ENCODE peak calls at places on chromosome 13, in five cellular contexts. One of them, this sample, is unnamed. For H3K4me1, the result is how much of the 10 kb centered on the place peaks cover.

GRCh38 chr13:74093691-74094090 is 40.5 kb downstream of the KLF12 start:
- DNase-seq in CD8-positive, alpha-beta memory T cell: no peak
- DNase-seq in CD8-positive, alpha-beta T cell: no peak
- DNase-seq in ascending aorta: no peak
- DNase-seq in tibial artery: no peak
- DNase-seq in this sample: no peak

GRCh38 chr13:84812078-84812477 is 929.8 kb upstream of the SLITRK1 start:
- DNase-seq in CD8-positive, alpha-beta memory T cell: no peak
- DNase-seq in CD8-positive, alpha-beta T cell: no peak
- DNase-seq in ascending aorta: no peak
- DNase-seq in tibial artery: no peak
- DNase-seq in this sample: no peak

GRCh38 chr13:107138468-107138867 is 570.5 kb upstream of the ARGLU1 start:
- DNase-seq in CD8-positive, alpha-beta memory T cell: no peak
- DNase-seq in CD8-positive, alpha-beta T cell: no peak
- DNase-seq in ascending aorta: no peak
- DNase-seq in tibial artery: no peak
- DNase-seq in this sample: no peak

GRCh38 chr13:109569938-109570711 is 216.3 kb downstream of the IRS2 start:
- DNase-seq in CD8-positive, alpha-beta memory T cell: peak
- DNase-seq in CD8-positive, alpha-beta T cell: peak
- DNase-seq in ascending aorta: no peak
- DNase-seq in tibial artery: no peak
- DNase-seq in this sample: no peak

GRCh38 chr13:40492511-40492910 is 173.9 kb downstream of the FOXO1 start:
- DNase-seq in CD8-positive, alpha-beta memory T cell: no peak
- DNase-seq in CD8-positive, alpha-beta T cell: no peak
- DNase-seq in ascending aorta: no peak
- DNase-seq in tibial artery: no peak
- DNase-seq in this sample: no peak

GRCh38 chr13:65985632-65986031 is 1244.5 kb downstream of the PCDH9 start:
- DNase-seq in CD8-positive, alpha-beta memory T cell: no peak
- DNase-seq in CD8-positive, alpha-beta T cell: no peak
- DNase-seq in ascending aorta: no peak
- DNase-seq in tibial artery: no peak
- DNase-seq in this sample: no peak

GRCh38 chr13:99104396-99104795 is 96.3 kb upstream of the UBAC2 start:
- DNase-seq in CD8-positive, alpha-beta memory T cell: no peak
- DNase-seq in CD8-positive, alpha-beta T cell: no peak
- DNase-seq in ascending aorta: no peak
- DNase-seq in tibial artery: no peak
- DNase-seq in this sample: no peak

GRCh38 chr13:97540696-97541095 is 106.7 kb downstream of the RAP2A start:
- DNase-seq in CD8-positive, alpha-beta memory T cell: no peak
- DNase-seq in CD8-positive, alpha-beta T cell: no peak
- DNase-seq in ascending aorta: no peak
- DNase-seq in tibial artery: no peak
- DNase-seq in this sample: no peak

GRCh38 chr13:93552596-93552995 is 326.0 kb downstream of the GPC6 start:
- DNase-seq in CD8-positive, alpha-beta memory T cell: no peak
- DNase-seq in CD8-positive, alpha-beta T cell: no peak
- DNase-seq in ascending aorta: no peak
- DNase-seq in tibial artery: no peak
- DNase-seq in this sample: no peak

GRCh38 chr13:73245271-73245670 is 186.5 kb downstream of the KLF5 start:
- DNase-seq in CD8-positive, alpha-beta memory T cell: no peak
- DNase-seq in CD8-positive, alpha-beta T cell: no peak
- DNase-seq in ascending aorta: no peak
- DNase-seq in tibial artery: no peak
- DNase-seq in this sample: no peak

GRCh38 chr13:33494596-33495214 is 209.2 kb upstream of the STARD13 start:
- DNase-seq in CD8-positive, alpha-beta memory T cell: no peak
- DNase-seq in CD8-positive, alpha-beta T cell: no peak
- DNase-seq in ascending aorta: no peak
- DNase-seq in tibial artery: no peak
- DNase-seq in this sample: peak

GRCh38 chr13:30119476-30119875 is 187.9 kb downstream of the KATNAL1 start:
- DNase-seq in CD8-positive, alpha-beta memory T cell: peak
- DNase-seq in CD8-positive, alpha-beta T cell: peak
- DNase-seq in ascending aorta: no peak
- DNase-seq in tibial artery: no peak
- DNase-seq in this sample: no peak

GRCh38 chr13:21534760-21535159 is 69.2 kb downstream of the MICU2 start:
- DNase-seq in CD8-positive, alpha-beta memory T cell: no peak
- DNase-seq in CD8-positive, alpha-beta T cell: no peak
- DNase-seq in ascending aorta: no peak
- DNase-seq in tibial artery: no peak
- DNase-seq in this sample: no peak

GRCh38 chr13:64793592-64793991 is 2436.5 kb downstream of the PCDH9 start:
- DNase-seq in CD8-positive, alpha-beta memory T cell: no peak
- DNase-seq in CD8-positive, alpha-beta T cell: no peak
- DNase-seq in ascending aorta: no peak
- DNase-seq in tibial artery: no peak
- DNase-seq in this sample: no peak

GRCh38 chr13:71634605-71635443 is 232.2 kb downstream of the DACH1 start:
- DNase-seq in CD8-positive, alpha-beta memory T cell: no peak
- DNase-seq in CD8-positive, alpha-beta T cell: no peak
- DNase-seq in ascending aorta: no peak
- DNase-seq in tibial artery: no peak
- DNase-seq in this sample: no peak

GRCh38 chr13:50069255-50069654 is 54.0 kb downstream of the KCNRG start:
- DNase-seq in CD8-positive, alpha-beta memory T cell: no peak
- DNase-seq in CD8-positive, alpha-beta T cell: no peak
- DNase-seq in ascending aorta: no peak
- DNase-seq in tibial artery: no peak
- DNase-seq in this sample: no peak
- H3K4me1 ChIP-seq in CD8-positive, alpha-beta memory T cell: under half
- H3K4me1 ChIP-seq in CD8-positive, alpha-beta T cell: under half
- H3K4me1 ChIP-seq in ascending aorta: under half
- H3K4me1 ChIP-seq in tibial artery: under half
- H3K4me1 ChIP-seq in this sample: under half

GRCh38 chr13:46168341-46168740 is 13.6 kb downstream of the LCP1 start:
- DNase-seq in CD8-positive, alpha-beta memory T cell: no peak
- DNase-seq in CD8-positive, alpha-beta T cell: no peak
- DNase-seq in ascending aorta: no peak
- DNase-seq in tibial artery: no peak
- DNase-seq in this sample: no peak
- H3K4me1 ChIP-seq in CD8-positive, alpha-beta memory T cell: half or more
- H3K4me1 ChIP-seq in CD8-positive, alpha-beta T cell: half or more
- H3K4me1 ChIP-seq in ascending aorta: under half
- H3K4me1 ChIP-seq in tibial artery: under half
- H3K4me1 ChIP-seq in this sample: under half

GRCh38 chr13:45769072-45769471 is 67.0 kb downstream of the CBY2 start:
- DNase-seq in CD8-positive, alpha-beta memory T cell: no peak
- DNase-seq in CD8-positive, alpha-beta T cell: no peak
- DNase-seq in ascending aorta: no peak
- DNase-seq in tibial artery: no peak
- DNase-seq in this sample: no peak

GRCh38 chr13:45773944-45774343 is 71.8 kb downstream of the CBY2 start:
- DNase-seq in CD8-positive, alpha-beta memory T cell: no peak
- DNase-seq in CD8-positive, alpha-beta T cell: no peak
- DNase-seq in ascending aorta: no peak
- DNase-seq in tibial artery: no peak
- DNase-seq in this sample: no peak

GRCh38 chr13:45775401-45775963 is 73.4 kb downstream of the CBY2 start:
- DNase-seq in CD8-positive, alpha-beta memory T cell: no peak
- DNase-seq in CD8-positive, alpha-beta T cell: no peak
- DNase-seq in ascending aorta: no peak
- DNase-seq in tibial artery: no peak
- DNase-seq in this sample: no peak

GRCh38 chr13:45770886-45771285 is 68.8 kb downstream of the CBY2 start:
- DNase-seq in CD8-positive, alpha-beta memory T cell: no peak
- DNase-seq in CD8-positive, alpha-beta T cell: no peak
- DNase-seq in ascending aorta: no peak
- DNase-seq in tibial artery: no peak
- DNase-seq in this sample: no peak

DNA sequence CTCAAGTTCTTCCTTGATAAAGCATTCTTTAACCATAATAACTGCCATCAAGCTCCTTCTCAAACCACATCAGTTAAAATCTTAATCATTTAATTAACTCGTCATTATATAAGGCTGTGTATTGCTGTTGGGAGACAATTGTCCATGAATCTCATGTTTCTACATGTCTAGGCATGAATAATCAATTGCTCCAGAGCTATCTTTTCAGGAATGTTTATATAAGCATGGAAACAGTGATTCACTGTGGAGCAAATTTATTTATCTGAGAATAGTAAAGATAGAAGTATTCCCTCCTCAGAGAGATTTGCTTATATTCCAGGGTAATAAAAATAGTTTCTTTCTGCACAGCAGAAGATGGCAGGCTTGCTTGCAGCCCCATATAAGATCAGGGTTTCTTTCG is 71.1 kb downstream of the CBY2 start:
- DNase-seq in CD8-positive, alpha-beta memory T cell: no peak
- DNase-seq in CD8-positive, alpha-beta T cell: no peak
- DNase-seq in ascending aorta: no peak
- DNase-seq in tibial artery: no peak
- DNase-seq in this sample: no peak
- H3K4me1 ChIP-seq in CD8-positive, alpha-beta memory T cell: under half
- H3K4me1 ChIP-seq in CD8-positive, alpha-beta T cell: under half
- H3K4me1 ChIP-seq in ascending aorta: under half
- H3K4me1 ChIP-seq in tibial artery: under half
- H3K4me1 ChIP-seq in this sample: under half

DNA sequence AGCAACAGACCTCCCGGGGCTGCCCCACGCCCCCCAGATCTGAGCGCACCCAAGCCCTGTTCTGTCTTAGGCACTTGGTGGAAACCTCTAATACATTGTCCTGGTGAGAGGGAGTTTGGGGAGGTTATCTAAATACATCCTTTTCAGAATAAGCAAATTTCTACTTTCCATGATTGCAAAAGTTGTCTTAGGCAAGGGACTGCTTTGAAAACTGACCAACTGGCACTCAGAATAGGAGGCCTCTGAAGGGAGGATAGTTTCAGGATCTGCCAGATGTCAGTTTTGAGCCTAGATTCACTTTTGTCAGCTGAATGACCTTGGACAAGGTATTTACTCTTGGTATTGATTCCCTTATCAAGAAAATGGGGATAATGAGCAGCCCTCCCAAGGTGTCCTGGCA is 11.8 kb downstream of the SERP2 start:
- DNase-seq in CD8-positive, alpha-beta memory T cell: no peak
- DNase-seq in CD8-positive, alpha-beta T cell: no peak
- DNase-seq in ascending aorta: no peak
- DNase-seq in tibial artery: no peak
- DNase-seq in this sample: no peak
- H3K4me1 ChIP-seq in CD8-positive, alpha-beta memory T cell: under half
- H3K4me1 ChIP-seq in CD8-positive, alpha-beta T cell: under half
- H3K4me1 ChIP-seq in ascending aorta: under half
- H3K4me1 ChIP-seq in tibial artery: under half
- H3K4me1 ChIP-seq in this sample: under half

DNA sequence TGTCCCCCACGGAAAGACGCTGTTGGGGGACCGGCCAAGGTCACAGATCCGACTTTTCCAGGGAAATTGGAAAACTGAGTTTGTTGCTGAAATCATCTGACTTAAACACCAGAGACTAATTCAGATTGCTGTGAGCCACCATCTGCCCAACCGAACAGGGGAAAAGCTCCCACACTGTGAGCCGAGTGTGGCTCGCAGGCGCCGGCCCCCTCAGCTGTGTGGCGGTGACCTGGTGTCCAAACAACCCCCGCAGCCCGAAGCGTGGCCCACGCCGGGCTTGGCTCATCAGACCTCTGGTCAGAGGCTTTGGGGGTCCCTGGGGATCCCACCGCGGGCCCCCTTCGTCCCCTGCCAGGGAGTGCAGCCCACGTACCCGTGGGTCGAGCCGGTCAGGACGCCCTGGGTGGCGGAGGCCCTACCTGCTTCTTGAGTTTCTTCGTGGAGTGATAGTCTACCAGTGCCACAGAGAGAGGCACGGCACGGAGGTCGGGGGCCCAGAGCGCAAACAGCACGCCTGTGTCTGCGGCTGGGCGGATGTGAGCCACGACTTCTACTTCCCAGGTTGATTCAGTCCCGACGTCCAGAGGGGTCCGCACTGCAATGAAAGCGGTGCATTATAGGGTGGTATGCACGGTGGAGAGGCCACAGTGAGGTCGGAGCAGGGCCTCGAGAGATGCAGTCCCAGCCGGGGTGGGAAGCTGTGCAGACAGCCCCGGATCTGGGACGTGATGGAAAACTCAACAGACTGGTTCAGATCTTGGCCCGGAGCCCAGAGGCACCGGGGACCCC is 40.7 kb downstream of the GAS6 start:
- DNase-seq in CD8-positive, alpha-beta memory T cell: no peak
- DNase-seq in CD8-positive, alpha-beta T cell: no peak
- DNase-seq in ascending aorta: no peak
- DNase-seq in tibial artery: no peak
- DNase-seq in this sample: no peak
- H3K4me1 ChIP-seq in CD8-positive, alpha-beta memory T cell: under half
- H3K4me1 ChIP-seq in CD8-positive, alpha-beta T cell: under half
- H3K4me1 ChIP-seq in ascending aorta: under half
- H3K4me1 ChIP-seq in tibial artery: under half
- H3K4me1 ChIP-seq in this sample: under half

DNA sequence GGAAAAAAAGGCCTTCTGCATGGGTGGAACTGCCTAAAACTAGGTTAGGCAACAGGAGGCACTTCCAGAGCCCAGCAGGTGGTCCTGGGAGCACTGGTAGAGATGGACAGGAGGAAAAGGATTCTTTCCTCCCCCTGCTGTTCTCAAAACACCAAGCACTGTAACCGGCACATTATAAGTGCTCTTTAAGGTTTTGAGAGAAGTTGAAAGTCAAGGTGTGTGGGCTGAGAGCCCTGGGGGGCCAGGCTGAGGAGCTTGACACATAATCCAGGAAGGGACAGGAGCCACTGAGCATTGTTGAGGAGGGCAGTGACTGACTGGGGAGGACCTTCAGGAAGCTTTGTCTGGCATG is 32.3 kb downstream of the SPATA13 start:
- DNase-seq in CD8-positive, alpha-beta memory T cell: no peak
- DNase-seq in CD8-positive, alpha-beta T cell: no peak
- DNase-seq in ascending aorta: no peak
- DNase-seq in tibial artery: no peak
- DNase-seq in this sample: no peak
- H3K4me1 ChIP-seq in CD8-positive, alpha-beta memory T cell: under half
- H3K4me1 ChIP-seq in CD8-positive, alpha-beta T cell: under half
- H3K4me1 ChIP-seq in ascending aorta: under half
- H3K4me1 ChIP-seq in tibial artery: under half
- H3K4me1 ChIP-seq in this sample: under half